ENCODE peak calls at places on chromosomes 16 and 17, in ten cellular contexts. Q is GM23248; Z is sigmoid colon; W is heart left ventricle; I is A549; G is stomach; H is gastrocnemius medialis; J is pancreas; X is breast epithelium; R is CD8-positive, alpha-beta T cell. T is an unnamed sample.

GRCh38 chr16:15976225-15976812 is 26.9 kb downstream of the ABCC1 start:
- DNase-seq in R (no peak), Z (no peak), W (no peak), Q (peak; percentile 59), H (no peak), X (no peak), I (no peak), J (no peak), G (no peak), T (no peak)

GRCh38 chr17:59826741-59827453 is 65.8 kb downstream of the TUBD1 start:
- DNase-seq in X (no peak), I (no peak), R (no peak), W (no peak), H (no peak), Q (no peak), J (no peak), Z (no peak), G (no peak), T (no peak)

GRCh38 chr16:86975445-86975844 is 341.7 kb downstream of the C16orf95 start:
- DNase-seq in J (no peak), R (no peak), I (peak; percentile 64), Q (peak; percentile 66), Z (no peak), H (no peak), G (no peak), W (no peak), X (peak; percentile 55), T (no peak)

GRCh38 chr17:73613271-73613941 is 30.8 kb downstream of the SDK2 start:
- DNase-seq in H (no peak), W (no peak), I (no peak), X (no peak), J (no peak), Q (no peak), G (no peak), Z (no peak), R (no peak), T (no peak)

GRCh38 chr16:78288915-78289314 is 189.5 kb downstream of the WWOX start:
- DNase-seq in I (no peak), H (no peak), Q (no peak), Z (no peak), J (no peak), X (no peak), G (no peak), W (no peak), R (no peak), T (no peak)

GRCh38 chr16:12724216-12724615 is 79.5 kb downstream of the CPPED1 start:
- DNase-seq in I (no peak), X (no peak), J (no peak), Q (no peak), W (no peak), Z (no peak), G (no peak), R (no peak), H (no peak), T (no peak)

GRCh38 chr16:8953064-8953463 is 10.6 kb downstream of the USP7 start:
- DNase-seq in W (no peak), J (no peak), I (no peak), R (no peak), X (no peak), H (no peak), G (no peak), Z (no peak), Q (no peak), T (no peak)

GRCh38 chr17:69434164-69434579 is 19.7 kb downstream of the MAP2K6 start:
- DNase-seq in Q (no peak), J (no peak), R (no peak), X (no peak), G (no peak), I (no peak), H (peak; percentile 37), W (peak; percentile 51), Z (no peak), T (no peak)

GRCh38 chr16:54282202-54282922 is 4.2 kb downstream of the IRX3 start:
- DNase-seq in J (peak; percentile 80), W (peak; percentile 67), R (no peak), Q (no peak), H (no peak), I (peak; percentile 77), Z (no peak), G (peak; percentile 71), X (peak; percentile 78), T (no peak)

GRCh38 chr16:63496282-63496681 is 1460.0 kb upstream of the CDH8 start:
- DNase-seq in Q (no peak), Z (no peak), W (no peak), X (no peak), J (no peak), R (no peak), I (no peak), G (no peak), H (no peak), T (no peak)

GRCh38 chr17:43368740-43369506 is 29.9 kb upstream of the ARL4D start:
- DNase-seq in J (peak; percentile 88), Z (peak; percentile 94), R (peak; percentile 61), G (peak; percentile 80), W (peak; percentile 91), I (peak; percentile 77), X (peak; percentile 82), Q (peak; percentile 90), H (peak; percentile 80), T (peak; percentile 68)

GRCh38 chr16:14564881-14565687 is 65.0 kb downstream of the PARN start:
- DNase-seq in X (no peak), G (no peak), W (no peak), Q (peak; percentile 12), J (no peak), I (no peak), H (no peak), R (no peak), Z (no peak), T (no peak)

GRCh38 chr17:4326608-4327007 is 39.9 kb downstream of the UBE2G1 start:
- DNase-seq in W (no peak), Z (no peak), H (no peak), J (no peak), X (no peak), G (no peak), Q (no peak), I (no peak), R (no peak), T (no peak)

GRCh38 chr17:48055531-48056245 is 7.5 kb downstream of the NFE2L1 start:
- DNase-seq in R (no peak), X (no peak), G (no peak), Z (no peak), I (no peak), H (no peak), J (no peak), Q (peak; percentile 86), W (no peak), T (no peak)

GRCh38 chr17:51850206-51850605 is 308.3 kb downstream of the CA10 start:
- DNase-seq in Z (no peak), I (no peak), X (no peak), R (no peak), H (no peak), W (no peak), Q (no peak), G (no peak), J (no peak), T (no peak)

GRCh38 chr16:56279132-56279531 is 87.8 kb downstream of the GNAO1 start:
- DNase-seq in X (no peak), G (peak; percentile 29), Q (no peak), R (peak; percentile 39), I (no peak), H (no peak), W (no peak), Z (no peak), J (peak; percentile 32), T (no peak)

GRCh38 chr16:88363239-88363891 is 19.4 kb upstream of the ZNF469 start:
- DNase-seq in Z (no peak), J (no peak), W (no peak), H (no peak), Q (no peak), R (no peak), X (no peak), I (no peak), G (no peak), T (no peak)

GRCh38 chr17:77734371-77735050 is 224.0 kb upstream of the TNRC6C start:
- DNase-seq in W (peak; percentile 96), J (peak; percentile 73), R (no peak), Z (peak; percentile 98), X (peak; percentile 83), H (peak; percentile 72), G (peak; percentile 53), I (peak; percentile 44), Q (peak; percentile 64), T (peak; percentile 83)
- H3K27ac ChIP-seq in W (peak overlapping the region; percentile 85), J (no peak overlapping the region), R (no peak overlapping the region), Z (peak overlapping the region; percentile 91), X (peak overlapping the region; percentile 77), H (peak overlapping the region; percentile 57), G (peak overlapping the region; percentile 74), I (peak overlapping the region; percentile 64), Q (no peak overlapping the region), T (peak overlapping the region; percentile 88)

GRCh38 chr17:83178533-83179201 is 99.3 kb downstream of the METRNL start:
- DNase-seq in W (no peak), Z (peak; percentile 60), I (no peak), X (peak; percentile 13), Q (no peak), G (no peak), R (no peak), H (peak; percentile 6), J (peak; percentile 48), T (peak; percentile 4)
- H3K9me3 ChIP-seq in W (no peaks in the 10 kb centered on the region), Z (no peaks in the 10 kb centered on the region), I (no peaks in the 10 kb centered on the region), X (no peaks in the 10 kb centered on the region), Q (no peaks in the 10 kb centered on the region), G (no peaks in the 10 kb centered on the region), R (no peaks in the 10 kb centered on the region), H (no peaks in the 10 kb centered on the region), J (no peaks in the 10 kb centered on the region), T (no peaks in the 10 kb centered on the region)

GRCh38 chr17:20206591-20206990 is 197.4 kb downstream of the SPECC1 start:
- DNase-seq in X (no peak), G (no peak), R (no peak), H (no peak), Q (peak; percentile 83), W (no peak), Z (no peak), I (peak; percentile 48), J (no peak), T (no peak)

GRCh38 chr17:20210614-20211013 is 201.5 kb downstream of the SPECC1 start:
- DNase-seq in G (no peak), W (no peak), Q (no peak), I (no peak), X (no peak), R (no peak), J (no peak), Z (no peak), H (no peak), T (no peak)

GRCh38 chr17:20210180-20210579 is 201.0 kb downstream of the SPECC1 start:
- DNase-seq in I (no peak), R (no peak), H (no peak), Q (no peak), Z (no peak), G (no peak), W (no peak), J (no peak), X (no peak), T (no peak)

GRCh38 chr17:20207295-20207985 is 198.3 kb downstream of the SPECC1 start:
- DNase-seq in G (no peak), H (no peak), Q (no peak), R (no peak), Z (no peak), X (no peak), J (no peak), W (no peak), I (no peak), T (no peak)

GRCh38 chr17:20208717-20209116 is 199.6 kb downstream of the SPECC1 start:
- DNase-seq in Z (no peak), X (no peak), Q (no peak), H (no peak), R (no peak), I (no peak), J (no peak), W (no peak), G (no peak), T (no peak)
- H3K27ac ChIP-seq in Z (no peak overlapping the region), X (no peak overlapping the region), Q (no peak overlapping the region), H (no peak overlapping the region), R (no peak overlapping the region), I (peak overlapping the region; percentile 77), J (no peak overlapping the region), W (no peak overlapping the region), G (no peak overlapping the region), T (no peak overlapping the region)

GRCh38 chr17:21687136-21687953 is 5.0 kb upstream of the KCNJ18 start:
- DNase-seq in H (no peak), R (no peak), Q (no peak), J (no peak), I (no peak), X (no peak), G (no peak), Z (no peak), W (no peak), T (no peak)
- H3K9me3 ChIP-seq in H (no peaks in the 10 kb centered on the region), R (no peaks in the 10 kb centered on the region), Q (no peaks in the 10 kb centered on the region), J (no peaks in the 10 kb centered on the region), I (peaks cover 3% of the 10 kb centered on the region), X (no peaks in the 10 kb centered on the region), G (no peaks in the 10 kb centered on the region), Z (no peaks in the 10 kb centered on the region), W (no peaks in the 10 kb centered on the region), T (no peaks in the 10 kb centered on the region)